ENCODE peak calls at places on chromosomes 16 and 17, in ten cellular contexts. B, M, U, S, F, N, Q, C, J and H are unnamed samples.

GRCh38 chr16:84598391-84598750 is 19.5 kb downstream of the COTL1 start:
- DNase-seq in Q (no peak), F (no peak), C (no peak), S (no peak), M (no peak), J (no peak), N (no peak), U (no peak), B (no peak), H (no peak)

GRCh38 chr17:79970576-79971068 is 65.0 kb downstream of the TBC1D16 start:
- DNase-seq in Q (peak; percentile 78), F (peak; percentile 52), S (peak; percentile 69), N (no peak), C (no peak), B (no peak), M (peak; percentile 57), J (peak; percentile 43), U (no peak), H (peak; percentile 64)

GRCh38 chr16:15971435-15971805 is 22.0 kb downstream of the ABCC1 start:
- DNase-seq in M (no peak), N (no peak), F (no peak), S (no peak), Q (no peak), C (no peak), J (no peak), U (no peak), B (no peak), H (no peak)

GRCh38 chr17:32813021-32813420 is 63.9 kb downstream of the MYO1D start:
- DNase-seq in Q (no peak), U (peak; percentile 22), C (no peak), F (peak; percentile 54), N (no peak), M (no peak), J (no peak), S (peak; percentile 67), B (peak; percentile 50), H (peak; percentile 38)

GRCh38 chr17:47897561-47897960 is 1.5 kb downstream of the SP2 start:
- DNase-seq in N (no peak), F (no peak), J (no peak), B (no peak), C (no peak), U (no peak), M (no peak), Q (no peak), S (no peak), H (no peak)

GRCh38 chr16:85989863-85990643 is 91.1 kb downstream of the IRF8 start:
- DNase-seq in Q (no peak), N (no peak), F (no peak), B (no peak), U (no peak), J (no peak), M (no peak), S (peak; percentile 22), C (no peak), H (no peak)

GRCh38 chr16:58249780-58250478 is 44.9 kb downstream of the PRSS54 start:
- DNase-seq in N (peak; percentile 92), M (peak; percentile 89), S (peak; percentile 59), U (peak; percentile 86), Q (peak; percentile 83), J (peak; percentile 74), C (peak; percentile 84), F (peak; percentile 74), B (peak; percentile 60), H (peak; percentile 73)

GRCh38 chr17:79576333-79576732 is 34.5 kb downstream of the RBFOX3 start:
- DNase-seq in C (no peak), J (no peak), B (no peak), S (no peak), M (no peak), U (no peak), F (no peak), Q (no peak), N (no peak), H (no peak)

GRCh38 chr17:5416886-5417285 is 2.6 kb downstream of the NUP88 start:
- DNase-seq in Q (no peak), M (no peak), N (no peak), U (no peak), C (no peak), B (no peak), S (no peak), F (no peak), J (no peak), H (no peak)

GRCh38 chr17:30290696-30291570 is 811 bp downstream of the BLMH start:
- DNase-seq in Q (peak; percentile 61), C (peak; percentile 20), J (peak; percentile 41), U (peak; percentile 68), S (peak; percentile 23), F (peak; percentile 45), N (peak; percentile 59), M (peak; percentile 50), B (peak; percentile 20), H (peak; percentile 64)

GRCh38 chr16:20846030-20846429 is 39.7 kb downstream of the REXO5 start:
- DNase-seq in F (no peak), B (no peak), J (no peak), Q (no peak), U (no peak), N (no peak), S (no peak), C (no peak), M (no peak), H (no peak)

GRCh38 chr16:30571444-30572322 is at the start of gene ZNF688:
- DNase-seq in Q (peak; percentile 98), N (peak; percentile 93), J (peak; percentile 81), F (peak; percentile 99), M (peak; percentile 94), C (peak; percentile 91), U (peak; percentile 87), B (peak; percentile 96), S (peak; percentile 99), H (peak; percentile 97)

GRCh38 chr17:27293359-27293897 is 486 bp upstream of the WSB1 start:
- DNase-seq in B (no peak), U (no peak), Q (no peak), J (no peak), C (no peak), S (no peak), M (no peak), N (no peak), F (no peak), H (no peak)

GRCh38 chr16:30185683-30186421 is 2.5 kb downstream of the CORO1A start:
- DNase-seq in S (no peak), M (peak; percentile 63), C (peak; percentile 78), U (no peak), F (no peak), Q (peak; percentile 99), J (no peak), N (peak; percentile 85), B (no peak), H (no peak)

GRCh38 chr17:75605790-75606189 is 18.2 kb downstream of the MYO15B start:
- DNase-seq in N (no peak), Q (no peak), U (no peak), B (no peak), J (no peak), C (no peak), S (no peak), M (no peak), F (no peak), H (no peak)

DNA sequence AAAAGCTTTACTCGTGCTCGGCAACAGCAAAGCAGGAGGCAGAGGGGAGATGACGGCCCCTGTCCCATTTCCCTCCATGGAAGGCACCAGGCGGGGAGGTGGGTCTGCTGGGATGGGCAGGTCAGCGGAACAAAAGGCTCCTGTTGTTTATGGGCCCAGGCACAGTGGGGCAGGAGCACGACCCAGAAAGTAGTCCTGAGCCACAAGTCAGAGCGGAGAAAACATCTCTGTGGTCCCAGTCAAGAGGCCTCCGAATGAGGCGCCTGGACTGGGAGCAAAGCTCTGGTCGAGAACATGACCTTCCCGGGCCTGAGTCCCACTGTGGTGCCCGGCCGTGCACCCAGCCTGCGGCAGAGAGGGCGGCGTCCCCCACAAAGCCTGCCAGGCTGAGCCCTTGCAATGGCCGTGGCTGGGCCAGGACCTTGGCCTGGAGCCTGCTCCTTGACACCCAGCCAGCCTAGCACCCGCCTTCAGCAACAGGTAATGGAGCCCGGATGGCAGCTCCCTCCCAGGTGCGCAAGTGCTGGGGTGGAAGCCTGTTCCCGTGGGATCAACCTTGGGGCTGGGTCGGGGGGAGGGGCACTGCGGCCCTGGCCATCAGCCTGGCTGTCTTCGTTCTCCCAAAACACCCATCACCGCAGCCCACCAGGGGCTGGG is 3.6 kb downstream of the RFNG start:
- DNase-seq in J (no peak), N (no peak), M (no peak), B (no peak), S (no peak), F (no peak), Q (no peak), U (no peak), C (no peak), H (no peak)
- TF ChIP-seq CTCF in J (no peak), N (no peak), M (no peak), B (no peak), S (no peak), F (no peak), Q (no peak), U (no peak), C (no peak), H (no peak)

GRCh38 chr16:3268294-3268693 is 11.9 kb upstream of the MEFV start:
- DNase-seq in S (no peak), Q (no peak), U (no peak), N (no peak), C (no peak), M (no peak), F (no peak), B (no peak), J (no peak), H (no peak)

GRCh38 chr16:3262517-3262916 is 6.1 kb upstream of the MEFV start:
- DNase-seq in C (no peak), M (no peak), B (no peak), Q (no peak), J (no peak), N (no peak), U (no peak), F (no peak), S (no peak), H (no peak)

GRCh38 chr16:3264137-3265036 is 8.0 kb upstream of the MEFV start:
- DNase-seq in B (peak; percentile 98), Q (peak; percentile 99), S (peak; percentile 98), J (peak; percentile 96), N (peak; percentile 98), M (peak; percentile 95), C (peak; percentile 93), F (peak; percentile 99), U (peak; percentile 96), H (peak; percentile 98)

GRCh38 chr16:3266873-3267537 is 10.6 kb upstream of the MEFV start:
- DNase-seq in U (no peak), N (no peak), J (no peak), M (no peak), S (peak; percentile 53), Q (peak; percentile 77), C (no peak), B (peak; percentile 20), F (peak; percentile 72), H (peak; percentile 49)
- TF ChIP-seq CTCF in U (no peak), N (peak; percentile 32), J (peak; percentile 56), M (no peak), S (peak; percentile 64), Q (peak; percentile 69), C (peak; percentile 53), B (peak; percentile 52), F (peak; percentile 59), H (peak; percentile 25)

GRCh38 chr16:81214745-81215166 is 23.7 kb upstream of the BCO1 start:
- DNase-seq in B (peak; percentile 13), M (peak; percentile 38), Q (no peak), C (no peak), J (no peak), N (no peak), S (peak; percentile 42), U (no peak), F (peak; percentile 48), H (no peak)
- TF ChIP-seq CTCF in B (peak; percentile 70), M (no peak), Q (peak; percentile 33), C (no peak), J (peak; percentile 39), N (no peak), S (peak; percentile 74), U (peak; percentile 17), F (peak; percentile 65), H (peak; percentile 24)

GRCh38 chr17:72890711-72891110 is 201.8 kb downstream of the SLC39A11 start:
- DNase-seq in J (no peak), S (peak; percentile 63), B (no peak), N (no peak), F (peak; percentile 40), M (no peak), Q (no peak), C (no peak), U (peak; percentile 17), H (no peak)
- TF ChIP-seq CTCF in J (no peak), S (no peak), B (no peak), N (no peak), F (no peak), M (no peak), Q (no peak), C (no peak), U (no peak), H (no peak)